ENCODE peak calls at places on chromosomes 2 and 18, in five cellular contexts. Q is HCT116, Z is cardiac muscle cell, K is lung, U is adipocyte. L is an unnamed sample. For H3K36me3, the result is how much of the 10 kb centered on the place peaks cover.

GRCh38 chr2:163610817-163611556 is 124.8 kb downstream of the FIGN start:
- DNase-seq in Q (peak), Z (no peak), K (no peak), U (no peak), L (peak)

GRCh38 chr18:22309191-22309590 is 108.5 kb downstream of the CTAGE1 start:
- DNase-seq in Q (no peak), Z (no peak), K (no peak), U (peak), L (no peak)

GRCh38 chr2:96642564-96643350 is at the start of gene FER1L5:
- DNase-seq in Q (peak), Z (peak), K (no peak), U (no peak), L (peak)

GRCh38 chr2:17331636-17332035 is 186.6 kb downstream of the RAD51AP2 start:
- DNase-seq in Q (no peak), Z (no peak), K (no peak), U (no peak), L (no peak)

GRCh38 chr2:52976132-52976949 is 791.3 kb upstream of the CHAC2 start:
- DNase-seq in Q (peak), Z (peak), K (no peak), U (peak), L (no peak)

GRCh38 chr18:45384137-45384998 is 230.9 kb upstream of the SLC14A2 start:
- DNase-seq in Q (peak), Z (peak), K (peak), U (peak), L (peak)

GRCh38 chr2:104043864-104044263 is 810.1 kb upstream of the POU3F3 start:
- DNase-seq in Q (no peak), Z (peak), K (no peak), U (no peak), L (no peak)

GRCh38 chr2:220779918-220780317 is 792.2 kb downstream of the EPHA4 start:
- DNase-seq in Q (no peak), Z (no peak), K (no peak), U (peak), L (no peak)

GRCh38 chr2:46913471-46914381 is 1.9 kb downstream of the MCFD2 start:
- DNase-seq in Q (peak), Z (no peak), K (peak), U (peak), L (no peak)
- H3K36me3 ChIP-seq in Q (under half), Z (under half), K (under half), U (under half), L (under half)

DNA sequence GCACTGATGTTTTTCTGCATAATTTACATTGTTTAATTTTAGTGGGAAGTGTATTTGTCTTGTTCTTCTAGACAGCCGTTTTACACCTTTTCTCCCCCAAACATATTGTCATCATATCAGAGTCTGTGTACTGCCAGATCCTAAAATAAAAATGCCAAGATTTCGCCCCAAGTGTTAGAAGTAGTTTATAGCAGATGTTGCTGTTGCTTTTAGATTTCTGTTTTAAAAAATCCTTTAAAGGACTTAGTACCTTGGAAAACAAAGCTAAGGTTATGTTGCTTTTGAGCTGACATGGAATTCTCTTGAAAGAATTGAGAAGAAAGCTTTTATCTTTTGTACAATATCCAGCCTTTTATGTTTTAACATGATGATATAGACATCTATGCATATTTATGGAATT is 36.1 kb downstream of the NAB1 start:
- DNase-seq in Q (no peak), Z (no peak), K (no peak), U (no peak), L (no peak)
- H3K36me3 ChIP-seq in Q (under half), Z (under half), K (under half), U (under half), L (under half)

DNA sequence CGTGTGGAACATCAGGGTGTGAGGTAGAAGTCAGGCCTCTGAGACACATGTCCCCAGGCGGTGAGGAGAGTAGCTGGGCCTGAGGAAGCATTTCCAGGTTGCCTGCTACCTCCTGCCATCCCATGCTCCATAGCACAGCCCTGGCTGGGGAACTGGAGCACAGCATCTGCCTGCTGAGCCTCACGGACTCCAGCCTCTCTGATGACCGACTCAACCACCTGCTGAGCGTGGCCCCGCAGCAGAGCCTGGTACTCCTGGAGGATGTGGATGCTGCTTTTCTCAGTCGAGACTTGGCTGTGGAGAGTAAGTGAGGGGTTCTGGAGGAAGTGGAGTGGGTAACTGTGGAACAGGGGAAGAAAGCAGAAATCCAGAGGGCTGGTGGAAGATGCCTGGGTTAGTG is 2.9 kb downstream of the BCS1L start:
- DNase-seq in Q (no peak), Z (no peak), K (no peak), U (no peak), L (no peak)
- H3K36me3 ChIP-seq in Q (under half), Z (under half), K (under half), U (half or more), L (under half)

GRCh38 chr2:159272166-159272565 is 14.3 kb downstream of the WDSUB1 start:
- DNase-seq in Q (no peak), Z (peak), K (no peak), U (no peak), L (no peak)

GRCh38 chr2:159275111-159275510 is 11.4 kb downstream of the WDSUB1 start:
- DNase-seq in Q (no peak), Z (no peak), K (no peak), U (no peak), L (no peak)

GRCh38 chr2:159267926-159268325 is 18.6 kb downstream of the WDSUB1 start:
- DNase-seq in Q (no peak), Z (no peak), K (no peak), U (no peak), L (no peak)

GRCh38 chr2:159266554-159266953 is 19.9 kb downstream of the WDSUB1 start:
- DNase-seq in Q (no peak), Z (no peak), K (no peak), U (no peak), L (no peak)

GRCh38 chr2:159270744-159271379 is 15.6 kb downstream of the WDSUB1 start:
- DNase-seq in Q (no peak), Z (no peak), K (no peak), U (no peak), L (no peak)
- H3K36me3 ChIP-seq in Q (under half), Z (under half), K (under half), U (under half), L (under half)

GRCh38 chr2:47809903-47810302 is 27.0 kb downstream of the MSH6 start:
- DNase-seq in Q (no peak), Z (no peak), K (no peak), U (no peak), L (no peak)
- H3K36me3 ChIP-seq in Q (half or more), Z (half or more), K (under half), U (half or more), L (under half)

GRCh38 chr2:201754683-201755415 is 25.9 kb downstream of the ALS2 start:
- DNase-seq in Q (no peak), Z (no peak), K (no peak), U (no peak), L (no peak)

GRCh38 chr2:201759567-201759966 is 21.2 kb downstream of the ALS2 start:
- DNase-seq in Q (no peak), Z (no peak), K (no peak), U (peak), L (no peak)

GRCh38 chr2:201758229-201758628 is 22.5 kb downstream of the ALS2 start:
- DNase-seq in Q (no peak), Z (no peak), K (no peak), U (no peak), L (no peak)

GRCh38 chr2:201761101-201761500 is 19.6 kb downstream of the ALS2 start:
- DNase-seq in Q (no peak), Z (no peak), K (no peak), U (no peak), L (no peak)

GRCh38 chr2:201758873-201759272 is 21.9 kb downstream of the ALS2 start:
- DNase-seq in Q (no peak), Z (no peak), K (no peak), U (no peak), L (no peak)
- H3K36me3 ChIP-seq in Q (under half), Z (under half), K (under half), U (half or more), L (under half)

DNA sequence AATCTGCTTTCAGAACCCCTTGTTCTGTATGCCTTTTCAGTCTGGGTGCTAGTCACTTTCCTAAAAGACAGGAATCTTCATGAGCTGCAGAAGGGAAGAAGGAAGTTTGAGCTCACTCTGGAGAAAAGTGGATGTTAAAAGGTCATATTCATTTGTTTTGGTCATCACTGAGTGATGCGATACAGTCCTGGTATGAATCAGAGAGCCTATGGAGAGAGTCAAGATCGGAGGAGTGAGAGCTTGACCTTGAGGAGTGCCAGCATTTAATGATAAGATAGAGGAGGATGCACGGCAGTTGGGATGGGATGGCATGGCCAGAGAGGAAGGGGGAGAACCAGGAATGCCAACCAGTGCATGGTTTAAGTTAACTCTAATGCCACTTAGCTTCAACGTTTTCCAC is 19.6 kb downstream of the USP39 start:
- DNase-seq in Q (no peak), Z (no peak), K (no peak), U (no peak), L (no peak)
- H3K36me3 ChIP-seq in Q (half or more), Z (half or more), K (under half), U (half or more), L (under half)

GRCh38 chr2:231093956-231094355 is 30.9 kb downstream of the HTR2B start:
- DNase-seq in Q (no peak), Z (no peak), K (no peak), U (no peak), L (no peak)

DNA sequence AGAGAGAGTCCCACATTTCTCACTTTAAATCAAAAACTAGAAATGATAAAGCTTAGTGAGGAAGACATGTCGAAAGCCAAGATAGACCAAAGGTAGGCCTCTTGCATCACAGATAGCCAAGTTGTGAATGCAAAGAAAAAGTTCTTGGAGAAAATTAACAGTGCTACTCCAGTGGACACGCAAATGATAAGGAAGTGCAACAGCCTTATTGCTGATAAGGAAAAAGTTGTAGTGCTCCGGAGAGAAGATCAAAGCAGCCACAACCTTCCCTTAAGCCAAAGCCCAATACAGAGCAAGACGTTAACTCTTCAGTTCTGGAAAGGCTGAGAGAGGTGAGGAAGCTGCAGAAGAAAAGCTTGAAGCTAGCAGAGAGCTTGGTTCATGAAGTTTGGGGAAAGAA is 32.1 kb downstream of the PSMD1 start:
- DNase-seq in Q (no peak), Z (no peak), K (no peak), U (no peak), L (no peak)
- H3K36me3 ChIP-seq in Q (under half), Z (under half), K (under half), U (half or more), L (under half)